ENCODE peak calls at places on chromosomes 12 and 14, in ten cellular contexts. Z is upper lobe of right lung; N is cardiac muscle cell; H is hepatocyte; Y is A549; A is colonic mucosa; O is psoas muscle; X is adipocyte; E is CD4-positive, alpha-beta memory T cell; T is HCT116. C is an unnamed sample.

GRCh38 chr14:54813081-54813480 is 89.5 kb downstream of the GCH1 start:
- DNase-seq in H (no peak), N (no peak), E (no peak), A (no peak), X (no peak), T (no peak), O (no peak), Z (no peak), Y (no peak), C (no peak)

GRCh38 chr12:53207042-53207441 is at the start of gene ITGB7:
- DNase-seq in X (no peak), N (no peak), Y (no peak), E (peak; percentile 72), O (no peak), T (no peak), Z (no peak), H (no peak), A (peak; percentile 83), C (no peak)

GRCh38 chr14:99726538-99727095 is 42.5 kb downstream of the CYP46A1 start:
- DNase-seq in Y (no peak), Z (peak; percentile 58), E (no peak), H (no peak), A (no peak), N (no peak), O (no peak), T (no peak), X (no peak), C (no peak)

GRCh38 chr14:87148655-87149054 is 844.3 kb downstream of the GALC start:
- DNase-seq in T (no peak), A (no peak), X (peak; percentile 15), Z (no peak), E (no peak), Y (no peak), N (no peak), O (no peak), H (no peak), C (no peak)

GRCh38 chr14:90661881-90662280 is 154.3 kb downstream of the TTC7B start:
- DNase-seq in T (no peak), X (no peak), E (no peak), H (no peak), Z (peak; percentile 72), O (no peak), A (no peak), N (no peak), Y (no peak), C (no peak)

GRCh38 chr12:12482959-12483358 is 79.7 kb downstream of the DUSP16 start:
- DNase-seq in X (no peak), H (no peak), T (no peak), A (no peak), N (no peak), E (no peak), Y (no peak), Z (no peak), O (no peak), C (no peak)

GRCh38 chr12:32211769-32212156 is 105.1 kb downstream of the BICD1 start:
- DNase-seq in O (no peak), E (no peak), A (no peak), Y (no peak), Z (no peak), T (no peak), H (no peak), X (no peak), N (no peak), C (no peak)

GRCh38 chr14:22852599-22852939 is 16.2 kb downstream of the MMP14 start:
- DNase-seq in Y (no peak), N (no peak), H (no peak), T (no peak), O (no peak), X (no peak), E (no peak), Z (no peak), A (no peak), C (no peak)

GRCh38 chr14:24414732-24415420 is 14.6 kb downstream of the CBLN3 start:
- DNase-seq in Y (no peak), X (no peak), O (no peak), N (no peak), E (no peak), A (no peak), H (no peak), Z (no peak), T (no peak), C (no peak)

GRCh38 chr12:130424858-130425697 is 87.4 kb downstream of the PIWIL1 start:
- DNase-seq in T (no peak), H (no peak), Y (no peak), E (no peak), Z (no peak), N (no peak), X (no peak), A (no peak), O (no peak), C (no peak)

GRCh38 chr14:93067088-93067487 is 48.6 kb downstream of the ITPK1 start:
- DNase-seq in O (no peak), A (no peak), Y (no peak), H (no peak), E (no peak), N (no peak), X (no peak), T (no peak), Z (no peak), C (no peak)
- H3K4me1 ChIP-seq in O (no peaks in the 10 kb centered on the region), A (no peaks in the 10 kb centered on the region), Y (peaks cover 5% of the 10 kb centered on the region), H (peaks cover 6% of the 10 kb centered on the region), E (peaks cover 27% of the 10 kb centered on the region), N (peaks cover 21% of the 10 kb centered on the region), X (peaks cover 19% of the 10 kb centered on the region), T (no peaks in the 10 kb centered on the region), Z (peaks cover 10% of the 10 kb centered on the region), C (peaks cover 21% of the 10 kb centered on the region)

DNA sequence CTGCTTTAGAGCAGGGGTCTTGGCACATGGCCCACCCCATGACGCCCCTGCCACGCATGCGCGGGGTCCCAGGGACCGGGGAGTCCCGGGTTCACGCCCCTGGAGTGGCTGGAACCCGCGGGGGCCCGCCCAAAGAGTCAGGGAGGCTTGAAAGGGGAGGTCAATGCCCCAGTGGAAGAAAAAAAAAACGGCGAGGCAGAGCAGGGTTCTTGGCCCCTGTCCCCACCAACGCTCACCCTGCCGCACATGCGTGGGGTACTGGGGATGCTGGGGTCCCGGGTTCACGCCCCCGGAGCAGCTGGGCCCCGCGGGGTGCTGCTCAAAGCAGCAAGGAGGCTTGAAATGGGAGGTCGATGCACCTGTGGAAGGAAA is 319.1 kb downstream of the ALG10 start:
- DNase-seq in A (no peak), O (no peak), X (no peak), H (no peak), Z (no peak), Y (no peak), E (no peak), T (no peak), N (no peak), C (no peak)
- H3K9me3 ChIP-seq in A (no peaks in the 10 kb centered on the region), O (no peaks in the 10 kb centered on the region), X (no peaks in the 10 kb centered on the region), H (no peaks in the 10 kb centered on the region), Z (no peaks in the 10 kb centered on the region), Y (no peaks in the 10 kb centered on the region), E (no peaks in the 10 kb centered on the region), T (no peaks in the 10 kb centered on the region), N (no peaks in the 10 kb centered on the region), C (peaks cover 27% of the 10 kb centered on the region)

GRCh38 chr12:108315486-108316105 is 23.5 kb downstream of the CMKLR1 start:
- DNase-seq in H (no peak), O (no peak), Y (no peak), N (no peak), A (no peak), Z (peak; percentile 22), X (no peak), T (no peak), E (no peak), C (no peak)

GRCh38 chr12:108312073-108312884 is 26.8 kb downstream of the CMKLR1 start:
- DNase-seq in A (no peak), H (no peak), T (no peak), X (no peak), N (no peak), Z (no peak), O (peak; percentile 34), E (no peak), Y (no peak), C (no peak)

GRCh38 chr12:108312885-108313203 is 26.3 kb downstream of the CMKLR1 start:
- DNase-seq in H (peak; percentile 70), X (peak; percentile 76), E (no peak), Y (no peak), O (peak; percentile 58), T (no peak), Z (peak; percentile 77), N (peak; percentile 20), A (no peak), C (no peak)

GRCh38 chr12:108313236-108313608 is 25.9 kb downstream of the CMKLR1 start:
- DNase-seq in N (no peak), T (no peak), O (peak; percentile 23), Y (no peak), H (no peak), A (no peak), X (no peak), Z (no peak), E (no peak), C (no peak)

GRCh38 chr12:108313609-108314331 is 25.3 kb downstream of the CMKLR1 start:
- DNase-seq in A (no peak), N (no peak), Z (peak; percentile 70), X (peak; percentile 41), O (peak; percentile 63), Y (no peak), T (no peak), H (peak; percentile 55), E (peak; percentile 30), C (no peak)
- H3K4me3 ChIP-seq in A (no peak overlapping the region), N (no peak overlapping the region), Z (no peak overlapping the region), X (no peak overlapping the region), O (no peak overlapping the region), Y (no peak overlapping the region), T (no peak overlapping the region), H (no peak overlapping the region), E (no peak overlapping the region), C (no peak overlapping the region)

GRCh38 chr14:105702275-105702817 is 176.0 kb downstream of the TMEM121 start:
- DNase-seq in H (no peak), Z (peak; percentile 29), A (no peak), X (no peak), N (no peak), T (no peak), Y (no peak), O (no peak), E (no peak), C (peak; percentile 19)

GRCh38 chr14:105700622-105701288 is 174.4 kb downstream of the TMEM121 start:
- DNase-seq in Z (peak; percentile 18), N (no peak), T (no peak), A (no peak), X (no peak), E (no peak), O (no peak), Y (no peak), H (no peak), C (no peak)

DNA sequence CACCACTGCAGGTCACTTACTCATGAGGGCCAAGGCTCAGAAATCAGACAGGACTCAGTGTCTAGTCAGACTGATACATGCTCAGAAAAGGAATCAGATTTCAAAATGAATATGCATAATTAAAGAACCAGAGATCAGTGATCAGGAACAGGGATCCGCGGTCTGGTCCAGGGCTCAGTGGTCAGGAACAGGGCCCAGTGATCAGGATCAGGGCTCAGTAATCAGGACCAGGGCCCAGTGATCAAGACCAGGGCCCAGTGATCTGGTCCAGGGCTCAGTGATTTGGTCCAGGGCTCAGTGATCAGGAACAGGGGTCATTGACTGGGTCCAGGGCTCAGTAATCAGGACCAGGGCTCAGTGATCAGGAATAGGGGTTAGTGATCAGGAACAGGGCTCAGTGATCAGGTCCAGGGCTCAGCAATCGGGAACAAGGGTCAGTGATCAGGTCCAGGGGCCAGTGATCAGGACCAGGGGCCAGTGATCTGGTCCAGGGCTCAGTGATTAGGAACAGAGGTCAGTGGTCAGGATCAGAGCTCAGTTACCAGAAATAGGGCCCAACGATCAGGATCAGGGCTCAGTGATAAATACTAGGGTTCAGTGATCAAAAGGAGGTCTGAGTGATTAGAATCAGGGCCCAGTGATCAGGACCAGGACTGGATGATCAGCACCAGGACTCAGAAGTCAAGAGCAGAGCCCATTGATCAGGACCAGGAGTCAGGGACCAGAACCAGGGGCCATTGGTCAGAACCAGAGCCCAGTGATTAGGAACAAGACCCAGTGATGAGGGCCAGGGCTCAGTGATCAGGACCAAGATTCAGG is 175.3 kb downstream of the TMEM121 start:
- DNase-seq in E (no peak), T (no peak), O (no peak), X (no peak), N (no peak), Z (no peak), A (no peak), Y (no peak), H (no peak), C (no peak)
- H3K4me1 ChIP-seq in E (no peaks in the 10 kb centered on the region), T (peaks cover 7% of the 10 kb centered on the region), O (no peaks in the 10 kb centered on the region), X (no peaks in the 10 kb centered on the region), N (no peaks in the 10 kb centered on the region), Z (no peaks in the 10 kb centered on the region), A (no peaks in the 10 kb centered on the region), Y (no peaks in the 10 kb centered on the region), H (no peaks in the 10 kb centered on the region), C (no peaks in the 10 kb centered on the region)